ENCODE peak calls at places on chromosomes 12 and 14, in nine cellular contexts. B, Z, C, T, P, O, M, S and E are unnamed samples.

GRCh38 chr14:105737504-105738246 is 211.3 kb downstream of the TMEM121 start:
- DNase-seq in B (no peak), Z (no peak), C (no peak), T (no peak), P (no peak), O (peak), M (no peak), S (no peak), E (peak)

GRCh38 chr12:49428652-49429549 is 61.6 kb downstream of the SPATS2 start:
- DNase-seq in B (no peak), Z (no peak), C (peak), T (no peak), P (peak), O (no peak), M (peak), S (no peak), E (peak)

GRCh38 chr12:91819132-91819447 is 326.6 kb downstream of the BTG1 start:
- DNase-seq in B (no peak), Z (peak), C (no peak), T (no peak), P (no peak), O (no peak), M (no peak), S (no peak), E (no peak)

GRCh38 chr12:31482816-31483215 is 108.1 kb downstream of the DENND5B start:
- DNase-seq in B (no peak), Z (no peak), C (no peak), T (no peak), P (peak), O (no peak), M (no peak), S (no peak), E (no peak)

GRCh38 chr14:66920196-66920595 is 269.0 kb upstream of the GARIN2 start:
- DNase-seq in B (no peak), Z (no peak), C (no peak), T (no peak), P (peak), O (no peak), M (no peak), S (no peak), E (no peak)

GRCh38 chr12:46154221-46154975 is 114.4 kb downstream of the SLC38A1 start:
- DNase-seq in B (no peak), Z (no peak), C (no peak), T (no peak), P (peak), O (no peak), M (no peak), S (no peak), E (no peak)

GRCh38 chr12:62738611-62739010 is 196.3 kb downstream of the PPM1H start:
- DNase-seq in B (no peak), Z (no peak), C (no peak), T (no peak), P (no peak), O (no peak), M (no peak), S (no peak), E (no peak)

GRCh38 chr14:36805116-36805515 is 143.5 kb downstream of the PAX9 start:
- DNase-seq in B (no peak), Z (no peak), C (no peak), T (no peak), P (no peak), O (no peak), M (no peak), S (no peak), E (no peak)

GRCh38 chr12:68521321-68521839 is 89.3 kb upstream of the RAP1B start:
- DNase-seq in B (no peak), Z (no peak), C (no peak), T (no peak), P (peak), O (no peak), M (no peak), S (no peak), E (no peak)

GRCh38 chr12:2628401-2628800 is 166.4 kb upstream of the FKBP4 start:
- DNase-seq in B (no peak), Z (no peak), C (no peak), T (no peak), P (no peak), O (no peak), M (no peak), S (no peak), E (no peak)

GRCh38 chr12:12899530-12900380 is 8.4 kb downstream of the GPRC5A start:
- DNase-seq in B (no peak), Z (no peak), C (no peak), T (no peak), P (peak), O (no peak), M (no peak), S (peak), E (peak)

GRCh38 chr14:63438065-63438757 is 105.0 kb downstream of the PPP2R5E start:
- DNase-seq in B (peak), Z (peak), C (peak), T (no peak), P (peak), O (peak), M (no peak), S (peak), E (no peak)

GRCh38 chr12:124379938-124380754 is 85.3 kb downstream of the RFLNA start:
- DNase-seq in B (no peak), Z (no peak), C (no peak), T (no peak), P (peak), O (peak), M (no peak), S (no peak), E (no peak)

GRCh38 chr14:102279688-102280348 is 25.1 kb downstream of the MOK start:
- DNase-seq in B (no peak), Z (peak), C (no peak), T (no peak), P (peak), O (no peak), M (no peak), S (no peak), E (no peak)

GRCh38 chr14:63854330-63854729 is 1.5 kb downstream of the SYNE2 start:
- DNase-seq in B (peak), Z (no peak), C (no peak), T (no peak), P (no peak), O (no peak), M (no peak), S (no peak), E (no peak)

GRCh38 chr12:43805149-43805856 is 814 bp downstream of the TWF1 start:
- DNase-seq in B (peak), Z (no peak), C (peak), T (no peak), P (no peak), O (no peak), M (no peak), S (peak), E (peak)

GRCh38 chr14:36975834-36976233 is 196.6 kb downstream of the SLC25A21 start:
- DNase-seq in B (peak), Z (no peak), C (no peak), T (no peak), P (no peak), O (no peak), M (no peak), S (no peak), E (no peak)

GRCh38 chr12:111598637-111599458 is at the start of gene ATXN2:
- DNase-seq in B (peak), Z (peak), C (no peak), T (no peak), P (peak), O (peak), M (no peak), S (peak), E (peak)

GRCh38 chr14:94305620-94306019 is 12.6 kb upstream of the SERPINA10 start:
- DNase-seq in B (no peak), Z (no peak), C (no peak), T (no peak), P (no peak), O (no peak), M (no peak), S (no peak), E (no peak)

GRCh38 chr14:40417777-40418401 is 985.7 kb upstream of the FBXO33 start:
- DNase-seq in B (peak), Z (peak), C (peak), T (no peak), P (no peak), O (no peak), M (no peak), S (peak), E (peak)

GRCh38 chr14:85527006-85527405 is 2.9 kb upstream of the FLRT2 start:
- DNase-seq in B (no peak), Z (no peak), C (no peak), T (no peak), P (peak), O (no peak), M (no peak), S (no peak), E (no peak)

GRCh38 chr14:103949386-103949785 is 7.1 kb upstream of the RD3L start:
- DNase-seq in B (no peak), Z (no peak), C (no peak), T (no peak), P (no peak), O (no peak), M (no peak), S (no peak), E (no peak)

GRCh38 chr12:127987199-127987901 is 279.6 kb upstream of the TMEM132C start:
- DNase-seq in B (no peak), Z (no peak), C (no peak), T (no peak), P (peak), O (no peak), M (no peak), S (no peak), E (no peak)

GRCh38 chr12:92468358-92469020 is 234.3 kb upstream of the PLEKHG7 start:
- DNase-seq in B (no peak), Z (no peak), C (peak), T (no peak), P (no peak), O (no peak), M (no peak), S (no peak), E (no peak)

GRCh38 chr14:95545769-95546168 is 10.9 kb downstream of the GLRX5 start:
- DNase-seq in B (no peak), Z (no peak), C (no peak), T (no peak), P (peak), O (no peak), M (no peak), S (no peak), E (no peak)

GRCh38 chr14:85423889-85424288 is 106.1 kb upstream of the FLRT2 start:
- DNase-seq in B (no peak), Z (no peak), C (no peak), T (no peak), P (no peak), O (no peak), M (no peak), S (no peak), E (no peak)

GRCh38 chr12:106045251-106045674 is 93.5 kb downstream of the NUAK1 start:
- DNase-seq in B (no peak), Z (no peak), C (no peak), T (no peak), P (no peak), O (no peak), M (no peak), S (no peak), E (no peak)

GRCh38 chr12:124898200-124898950 is 16.1 kb downstream of the UBC start:
- DNase-seq in B (peak), Z (peak), C (peak), T (no peak), P (peak), O (peak), M (no peak), S (peak), E (peak)

GRCh38 chr12:50764861-50765324 is 992 bp downstream of the ATF1 start:
- DNase-seq in B (peak), Z (peak), C (peak), T (no peak), P (peak), O (no peak), M (peak), S (peak), E (peak)

GRCh38 chr14:78863143-78863542 is 693.0 kb downstream of the NRXN3 start:
- DNase-seq in B (no peak), Z (peak), C (peak), T (no peak), P (peak), O (no peak), M (no peak), S (peak), E (peak)

GRCh38 chr12:65602579-65603295 is 221.5 kb upstream of the HMGA2 start:
- DNase-seq in B (no peak), Z (peak), C (peak), T (peak), P (peak), O (peak), M (no peak), S (peak), E (peak)